ENCODE peak calls at places on chromosomes 5 and 9, in nine cellular contexts. X is RWPE1; Q is gastrocnemius medialis; G is left ventricle myocardium inferior; A is fibroblast of lung; P is lower lobe of right lung; T is kidney; N is CD8-positive, alpha-beta T cell; E is CD8-positive, alpha-beta memory T cell. I is an unnamed sample.

GRCh38 chr9:21653091-21653490 is 149.3 kb upstream of the MTAP start:
- DNase-seq in X (no peak), Q (no peak), G (no peak), A (no peak), P (no peak), T (no peak), N (no peak), E (no peak), I (no peak)

GRCh38 chr5:152388610-152389009 is 16.5 kb downstream of the NMUR2 start:
- DNase-seq in X (no peak), Q (no peak), G (no peak), A (no peak), P (no peak), T (no peak), N (no peak), E (no peak), I (no peak)

GRCh38 chr5:170782438-170782837 is 1.1 kb upstream of the GABRP start:
- DNase-seq in X (no peak), Q (no peak), G (no peak), A (no peak), P (no peak), T (no peak), N (no peak), E (no peak), I (no peak)

GRCh38 chr5:95973793-95974325 is 12.2 kb upstream of the ELL2 start:
- DNase-seq in X (no peak), Q (no peak), G (no peak), A (peak), P (no peak), T (no peak), N (peak), E (peak), I (no peak)

GRCh38 chr9:3118081-3118480 is 274.2 kb upstream of the PUM3 start:
- DNase-seq in X (no peak), Q (no peak), G (no peak), A (no peak), P (no peak), T (no peak), N (no peak), E (no peak), I (no peak)

GRCh38 chr5:179194201-179194910 is 134.2 kb downstream of the ZNF354C start:
- DNase-seq in X (no peak), Q (no peak), G (no peak), A (no peak), P (peak), T (peak), N (no peak), E (no peak), I (no peak)

GRCh38 chr5:56269216-56269927 is 36.2 kb upstream of the ANKRD55 start:
- DNase-seq in X (peak), Q (no peak), G (no peak), A (peak), P (no peak), T (no peak), N (no peak), E (no peak), I (peak)

GRCh38 chr9:114202849-114203248 is 47.5 kb downstream of the COL27A1 start:
- DNase-seq in X (no peak), Q (no peak), G (no peak), A (peak), P (no peak), T (no peak), N (no peak), E (no peak), I (no peak)

GRCh38 chr5:151296974-151297373 is 6.6 kb downstream of the SLC36A3 start:
- DNase-seq in X (no peak), Q (no peak), G (no peak), A (no peak), P (no peak), T (no peak), N (no peak), E (no peak), I (no peak)

GRCh38 chr9:5825896-5826622 is 6.9 kb downstream of the ERMP1 start:
- DNase-seq in X (no peak), Q (no peak), G (no peak), A (no peak), P (no peak), T (no peak), N (no peak), E (no peak), I (no peak)

GRCh38 chr5:157312492-157312891 is 46.6 kb downstream of the CYFIP2 start:
- DNase-seq in X (peak), Q (no peak), G (no peak), A (peak), P (no peak), T (no peak), N (peak), E (peak), I (peak)

GRCh38 chr5:99138911-99139310 is 210.1 kb upstream of the CHD1 start:
- DNase-seq in X (no peak), Q (no peak), G (no peak), A (no peak), P (no peak), T (no peak), N (no peak), E (no peak), I (no peak)

GRCh38 chr5:150129813-150130492 is 25.7 kb downstream of the PDGFRB start:
- DNase-seq in X (peak), Q (peak), G (peak), A (peak), P (peak), T (peak), N (peak), E (peak), I (no peak)

GRCh38 chr5:43895876-43896275 is 292.9 kb downstream of the NNT start:
- DNase-seq in X (no peak), Q (no peak), G (no peak), A (no peak), P (no peak), T (no peak), N (no peak), E (no peak), I (no peak)

GRCh38 chr9:128341435-128341849 is 1.1 kb downstream of the SLC27A4 start:
- DNase-seq in X (peak), Q (peak), G (peak), A (peak), P (peak), T (no peak), N (peak), E (peak), I (peak)

GRCh38 chr5:76954383-76954763 is 1.5 kb downstream of the CRHBP start:
- DNase-seq in X (no peak), Q (no peak), G (no peak), A (no peak), P (no peak), T (no peak), N (no peak), E (no peak), I (no peak)

GRCh38 chr9:24218656-24219055 is 327.0 kb downstream of the IZUMO3 start:
- DNase-seq in X (peak), Q (no peak), G (no peak), A (no peak), P (no peak), T (no peak), N (no peak), E (no peak), I (no peak)

GRCh38 chr9:79237861-79238260 is 333.9 kb upstream of the TLE4 start:
- DNase-seq in X (no peak), Q (no peak), G (no peak), A (peak), P (no peak), T (no peak), N (no peak), E (no peak), I (no peak)

GRCh38 chr5:172417130-172417802 is 37.1 kb downstream of the SH3PXD2B start:
- DNase-seq in X (no peak), Q (no peak), G (no peak), A (no peak), P (no peak), T (no peak), N (no peak), E (no peak), I (no peak)

GRCh38 chr9:93354451-93354850 is 97.0 kb upstream of the FAM120A start:
- DNase-seq in X (peak), Q (no peak), G (no peak), A (no peak), P (no peak), T (no peak), N (no peak), E (no peak), I (no peak)

GRCh38 chr5:75335952-75336624 is 932 bp upstream of the HMGCR start:
- DNase-seq in X (peak), Q (peak), G (no peak), A (peak), P (no peak), T (no peak), N (no peak), E (peak), I (no peak)

GRCh38 chr5:101047181-101047580 is 144.1 kb upstream of the ST8SIA4 start:
- DNase-seq in X (no peak), Q (no peak), G (no peak), A (no peak), P (no peak), T (peak), N (no peak), E (no peak), I (no peak)

GRCh38 chr5:41925555-41925946 is 470 bp downstream of the FBXO4 start:
- DNase-seq in X (peak), Q (no peak), G (peak), A (peak), P (no peak), T (peak), N (no peak), E (no peak), I (no peak)

GRCh38 chr5:72951850-72952468 is 3.9 kb upstream of the FCHO2 start:
- DNase-seq in X (peak), Q (no peak), G (no peak), A (peak), P (no peak), T (no peak), N (no peak), E (no peak), I (no peak)

GRCh38 chr5:6759401-6759800 is 46.2 kb downstream of the TENT4A start:
- DNase-seq in X (no peak), Q (no peak), G (no peak), A (no peak), P (no peak), T (peak), N (no peak), E (no peak), I (no peak)

GRCh38 chr5:179801304-179802206 is 5.1 kb downstream of the MGAT4B start:
- DNase-seq in X (no peak), Q (no peak), G (peak), A (peak), P (peak), T (peak), N (peak), E (peak), I (peak)

GRCh38 chr9:109117856-109118801 is 1.6 kb downstream of the TMEM245 start:
- DNase-seq in X (peak), Q (peak), G (no peak), A (peak), P (no peak), T (peak), N (peak), E (peak), I (no peak)

GRCh38 chr5:5739490-5739945 is 317.0 kb downstream of the ICE1 start:
- DNase-seq in X (no peak), Q (no peak), G (no peak), A (no peak), P (no peak), T (no peak), N (no peak), E (no peak), I (no peak)

GRCh38 chr5:107284822-107285510 is 385.8 kb downstream of the EFNA5 start:
- DNase-seq in X (peak), Q (no peak), G (no peak), A (no peak), P (no peak), T (no peak), N (no peak), E (no peak), I (no peak)

GRCh38 chr5:96487859-96488258 is 54.8 kb upstream of the PCSK1 start:
- DNase-seq in X (no peak), Q (no peak), G (no peak), A (no peak), P (no peak), T (no peak), N (no peak), E (no peak), I (no peak)

GRCh38 chr5:167049043-167049663 is 1242.3 kb upstream of the WWC1 start:
- DNase-seq in X (peak), Q (no peak), G (no peak), A (peak), P (no peak), T (no peak), N (no peak), E (no peak), I (no peak)

GRCh38 chr5:444226-444625 is 1.2 kb downstream of the EXOC3 start:
- DNase-seq in X (no peak), Q (no peak), G (peak), A (no peak), P (no peak), T (peak), N (no peak), E (no peak), I (peak)

GRCh38 chr5:36156124-36156601 is 4.3 kb downstream of the SKP2 start:
- DNase-seq in X (peak), Q (no peak), G (no peak), A (peak), P (no peak), T (no peak), N (no peak), E (no peak), I (no peak)

GRCh38 chr5:1380011-1380817 is 35.3 kb upstream of the CLPTM1L start:
- DNase-seq in X (no peak), Q (no peak), G (peak), A (peak), P (peak), T (peak), N (peak), E (peak), I (peak)

GRCh38 chr9:105332471-105332870 is 88.0 kb downstream of the SLC44A1 start:
- DNase-seq in X (no peak), Q (no peak), G (no peak), A (no peak), P (no peak), T (no peak), N (no peak), E (no peak), I (no peak)

GRCh38 chr5:1725641-1726468 is 73.8 kb downstream of the MRPL36 start:
- DNase-seq in X (no peak), Q (no peak), G (no peak), A (no peak), P (peak), T (peak), N (no peak), E (no peak), I (no peak)

GRCh38 chr5:65818592-65818991 is 96.6 kb downstream of the NLN start:
- DNase-seq in X (no peak), Q (no peak), G (no peak), A (no peak), P (no peak), T (no peak), N (no peak), E (no peak), I (no peak)

GRCh38 chr5:116566251-116566650 is 8.4 kb downstream of the SEMA6A start:
- DNase-seq in X (no peak), Q (no peak), G (no peak), A (no peak), P (no peak), T (no peak), N (no peak), E (no peak), I (no peak)

GRCh38 chr9:7042124-7042523 is 284.4 kb downstream of the KDM4C start:
- DNase-seq in X (no peak), Q (no peak), G (no peak), A (peak), P (no peak), T (no peak), N (no peak), E (no peak), I (no peak)

DNA sequence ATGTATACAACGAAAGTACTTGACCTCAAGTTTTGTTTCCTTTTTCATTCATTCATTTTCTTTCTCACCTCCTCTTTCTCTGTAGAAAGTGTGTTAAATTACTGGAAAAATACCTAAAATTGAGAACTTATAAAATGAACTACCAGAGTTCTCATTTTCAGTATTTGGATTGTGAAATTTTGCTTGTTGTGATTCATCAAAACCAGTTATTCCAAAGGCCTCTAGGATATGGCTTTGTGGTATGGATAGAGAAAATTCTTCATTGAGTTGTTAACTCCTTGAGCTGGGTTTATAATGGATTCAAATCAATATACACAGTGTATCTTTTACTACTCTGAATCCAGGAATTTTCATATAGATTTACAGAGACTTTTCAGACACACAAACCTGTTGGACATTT is 287.6 kb downstream of the KDM4C start:
- DNase-seq in X (no peak), Q (no peak), G (no peak), A (no peak), P (no peak), T (no peak), N (no peak), E (no peak), I (no peak)
- H3K27ac ChIP-seq in X (no peak), Q (no peak), G (no peak), A (no peak), P (no peak), T (no peak), N (no peak), E (no peak), I (no peak)

DNA sequence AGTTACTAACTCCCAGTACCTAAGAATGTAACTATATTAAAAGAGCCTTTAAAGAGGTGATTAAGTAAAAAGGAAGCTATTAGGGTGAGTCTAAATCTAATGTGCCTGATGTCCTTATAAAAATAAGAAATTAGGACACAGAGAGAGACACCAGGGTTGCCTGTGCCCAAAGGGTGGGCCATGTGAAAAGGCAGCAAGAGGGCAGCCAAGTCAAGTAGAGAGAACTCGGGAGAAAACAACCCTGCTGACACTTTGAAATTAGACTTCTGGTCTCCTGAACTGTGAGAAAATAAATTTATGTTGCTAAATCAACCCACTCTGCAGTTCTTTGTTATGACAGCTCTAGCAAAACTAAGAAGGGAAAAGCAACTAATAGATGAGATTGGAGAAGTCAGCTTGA is 1647.6 kb upstream of the C9orf72 start:
- DNase-seq in X (no peak), Q (no peak), G (no peak), A (no peak), P (no peak), T (no peak), N (no peak), E (no peak), I (no peak)
- H3K27ac ChIP-seq in X (no peak), Q (no peak), G (no peak), A (no peak), P (no peak), T (no peak), N (no peak), E (no peak), I (no peak)

GRCh38 chr5:54884195-54884536 is 101.2 kb downstream of the ESM1 start:
- DNase-seq in X (no peak), Q (no peak), G (no peak), A (no peak), P (no peak), T (peak), N (no peak), E (no peak), I (no peak)

GRCh38 chr5:54883374-54884194 is 101.8 kb downstream of the ESM1 start:
- DNase-seq in X (peak), Q (peak), G (peak), A (peak), P (peak), T (peak), N (no peak), E (no peak), I (no peak)

GRCh38 chr5:54882841-54883240 is 102.6 kb downstream of the ESM1 start:
- DNase-seq in X (no peak), Q (no peak), G (no peak), A (no peak), P (no peak), T (no peak), N (no peak), E (no peak), I (no peak)

GRCh38 chr5:54881286-54882005 is 103.9 kb downstream of the ESM1 start:
- DNase-seq in X (peak), Q (no peak), G (no peak), A (no peak), P (no peak), T (no peak), N (no peak), E (peak), I (no peak)

GRCh38 chr5:54882101-54882500 is 103.3 kb downstream of the ESM1 start:
- DNase-seq in X (peak), Q (no peak), G (no peak), A (no peak), P (no peak), T (no peak), N (no peak), E (no peak), I (no peak)
- H3K27ac ChIP-seq in X (no peak), Q (no peak), G (no peak), A (no peak), P (no peak), T (no peak), N (no peak), E (no peak), I (no peak)

DNA sequence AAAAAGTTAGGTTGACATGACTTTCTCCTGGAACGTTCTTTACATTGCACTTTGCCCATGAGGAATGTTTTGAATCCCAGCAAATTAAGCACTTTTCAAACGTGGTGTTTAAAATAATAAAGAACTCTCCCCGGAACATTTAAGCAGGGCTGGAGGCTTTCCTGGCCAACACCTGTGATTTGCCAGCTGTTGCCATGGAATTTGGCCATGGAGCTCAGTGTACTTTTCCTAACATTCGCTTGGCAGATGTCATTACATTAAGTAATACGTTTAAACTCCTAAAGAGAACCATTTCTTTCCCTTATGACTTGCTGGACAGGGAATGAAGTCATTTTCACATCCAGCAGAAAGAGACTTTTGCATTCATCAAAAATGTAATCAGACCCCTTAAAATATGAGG is 146.1 kb downstream of the GAS1 start:
- DNase-seq in X (no peak), Q (no peak), G (peak), A (peak), P (no peak), T (no peak), N (no peak), E (no peak), I (no peak)
- H3K27ac ChIP-seq in X (no peak), Q (peak), G (peak), A (no peak), P (no peak), T (no peak), N (no peak), E (no peak), I (no peak)

DNA sequence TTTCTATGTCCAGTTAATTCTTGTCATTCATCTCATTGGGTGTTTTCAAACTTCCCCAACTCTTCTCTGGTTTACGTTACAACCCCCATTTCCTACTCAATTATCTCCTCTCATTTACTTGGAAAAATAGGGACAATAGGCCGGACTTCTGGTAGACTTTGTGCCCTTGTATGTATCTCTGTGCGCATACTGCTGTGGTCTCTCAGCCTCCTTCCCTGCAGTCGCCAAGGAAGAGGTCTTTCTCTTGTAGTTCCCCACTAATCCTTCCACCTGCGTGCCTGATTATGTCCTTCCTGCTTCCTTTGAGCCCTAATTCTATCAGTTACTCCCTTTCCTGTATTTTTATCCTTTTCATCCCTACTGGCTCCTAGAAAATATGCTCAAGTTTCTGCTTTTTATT is 176.3 kb downstream of the GDNF start:
- DNase-seq in X (no peak), Q (no peak), G (no peak), A (no peak), P (no peak), T (no peak), N (no peak), E (no peak), I (no peak)
- H3K27ac ChIP-seq in X (no peak), Q (no peak), G (no peak), A (no peak), P (no peak), T (no peak), N (no peak), E (no peak), I (no peak)